ENCODE peak calls at places on chromosome 14, in nine cellular contexts. G, J, N, Q, D, O, L, P and K are unnamed samples.

GRCh38 chr14:90235179-90235976 is 21.0 kb upstream of the PSMC1 start:
- DNase-seq in J (peak), D (no peak), N (peak), P (peak), O (peak), Q (peak), G (peak), L (peak), K (peak)

GRCh38 chr14:74988131-74988530 is 14.6 kb upstream of the EIF2B2 start:
- DNase-seq in L (peak), P (peak), J (no peak), G (no peak), D (no peak), Q (no peak), O (no peak), N (no peak), K (no peak)

GRCh38 chr14:93089501-93090269 is 26.0 kb downstream of the ITPK1 start:
- DNase-seq in Q (no peak), L (no peak), N (no peak), G (no peak), O (no peak), P (no peak), J (no peak), D (no peak), K (no peak)

GRCh38 chr14:94116701-94117100 is 6.2 kb downstream of the IFI27 start:
- DNase-seq in N (no peak), Q (no peak), G (no peak), O (no peak), J (no peak), L (no peak), D (no peak), P (no peak), K (no peak)

GRCh38 chr14:105918496-105919262 is 392.3 kb downstream of the TMEM121 start:
- DNase-seq in J (peak), N (no peak), L (no peak), O (no peak), Q (no peak), G (no peak), P (no peak), D (no peak), K (no peak)

GRCh38 chr14:37584211-37585100 is 10.6 kb downstream of the FOXA1 start:
- DNase-seq in G (no peak), P (no peak), L (no peak), O (no peak), J (no peak), D (no peak), Q (no peak), N (no peak), K (no peak)

GRCh38 chr14:94598816-94599655 is 13.2 kb upstream of the SERPINA3 start:
- DNase-seq in Q (peak), L (peak), N (no peak), J (no peak), O (peak), D (peak), G (peak), P (peak), K (peak)

GRCh38 chr14:24051162-24051788 is 534 bp upstream of the CARMIL3 start:
- DNase-seq in G (no peak), J (no peak), O (no peak), P (no peak), N (no peak), L (no peak), Q (no peak), D (no peak), K (no peak)

GRCh38 chr14:92511472-92512247 is 1.9 kb upstream of the RIN3 start:
- DNase-seq in G (no peak), O (no peak), Q (peak), D (peak), L (peak), J (no peak), P (peak), N (no peak), K (peak)

GRCh38 chr14:59018978-59019377 is 169.5 kb upstream of the DAAM1 start:
- DNase-seq in Q (no peak), L (no peak), P (peak), G (no peak), N (peak), D (no peak), O (no peak), J (no peak), K (no peak)

GRCh38 chr14:95663226-95663797 is 22.9 kb upstream of the TCL1B start:
- DNase-seq in D (no peak), J (no peak), P (no peak), O (no peak), L (no peak), N (no peak), G (no peak), Q (no peak), K (no peak)

GRCh38 chr14:95210699-95211098 is 53.4 kb upstream of the DICER1 start:
- DNase-seq in L (no peak), D (no peak), Q (no peak), N (no peak), G (no peak), P (no peak), O (no peak), J (no peak), K (no peak)

GRCh38 chr14:101350710-101351109 is 210.6 kb upstream of the DIO3 start:
- DNase-seq in G (no peak), J (no peak), P (no peak), N (no peak), D (no peak), O (peak), L (no peak), Q (no peak), K (no peak)

GRCh38 chr14:96482986-96483385 is 19.2 kb upstream of the PAPOLA start:
- DNase-seq in O (no peak), J (no peak), G (no peak), L (no peak), P (no peak), N (no peak), Q (no peak), D (no peak), K (no peak)

GRCh38 chr14:31261859-31262739 is 54.5 kb upstream of the HECTD1 start:
- DNase-seq in O (peak), L (no peak), J (peak), P (no peak), D (no peak), N (no peak), Q (peak), G (no peak), K (no peak)

GRCh38 chr14:104356738-104357688 is 218.6 kb downstream of the KIF26A start:
- DNase-seq in J (no peak), D (no peak), Q (no peak), P (no peak), L (no peak), G (no peak), O (no peak), N (no peak), K (no peak)

DNA sequence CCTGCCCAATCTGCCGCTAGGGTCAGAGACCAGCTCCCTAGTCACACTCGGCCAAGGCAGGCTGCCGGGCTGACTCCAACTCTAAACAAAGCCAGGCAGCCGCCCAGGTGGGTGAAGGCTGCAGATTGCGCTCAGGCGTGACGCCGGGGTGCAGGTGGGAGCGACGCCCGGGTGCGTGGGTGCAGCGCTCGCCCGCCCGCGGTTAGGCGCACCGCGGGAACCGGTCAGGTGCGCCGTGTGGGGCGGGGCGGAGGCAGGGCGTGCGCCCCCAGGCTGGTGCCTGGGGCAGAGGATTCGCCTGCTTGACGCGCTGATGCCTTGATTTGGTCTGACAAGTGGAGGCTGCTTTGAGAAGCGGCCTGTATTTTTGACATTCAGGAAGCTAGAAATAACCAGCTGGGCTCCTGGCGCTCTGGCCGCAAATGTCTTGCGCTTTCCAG is 126.7 kb upstream of the HIF1A start:
- DNase-seq in Q (no peak), P (no peak), L (no peak), G (peak), J (peak), D (no peak), O (peak), N (peak), K (no peak)
- TF ChIP-seq CTCF in Q (no peak), P (peak), L (no peak), G (peak), J (no peak), D (no peak), O (peak), N (no peak), K (no peak)

GRCh38 chr14:98437113-98437512 is 834.9 kb downstream of the BCL11B start:
- DNase-seq in N (no peak), L (no peak), G (no peak), Q (no peak), P (no peak), D (no peak), O (no peak), J (no peak), K (no peak)

GRCh38 chr14:98428483-98428994 is 843.5 kb downstream of the BCL11B start:
- DNase-seq in D (no peak), P (no peak), J (no peak), L (no peak), G (no peak), O (no peak), Q (no peak), N (no peak), K (no peak)

DNA sequence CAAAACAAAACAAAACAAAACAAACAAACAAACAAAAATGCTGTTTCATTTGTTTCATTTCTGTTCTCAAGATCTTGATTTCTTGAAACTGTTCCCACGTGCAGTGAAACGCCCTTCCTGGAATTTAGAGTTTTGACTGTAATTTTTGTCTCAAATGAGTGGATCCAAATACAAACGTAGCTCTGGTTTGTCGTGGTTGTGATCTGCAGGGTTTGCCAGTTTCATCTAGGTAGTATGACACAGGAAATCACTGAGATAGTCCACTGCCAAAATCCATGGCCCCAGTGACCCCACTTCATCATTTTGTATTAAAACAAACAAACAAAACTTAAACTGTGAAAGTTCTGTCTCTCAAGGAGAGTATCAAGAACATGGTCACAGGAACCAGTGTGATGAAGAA is 838.6 kb downstream of the BCL11B start:
- DNase-seq in P (no peak), N (no peak), D (no peak), G (no peak), J (no peak), O (no peak), L (no peak), Q (no peak), K (no peak)
- TF ChIP-seq CTCF in P (no peak), N (no peak), D (no peak), G (no peak), J (no peak), O (no peak), L (no peak), Q (no peak), K (no peak)

GRCh38 chr14:91313154-91313850 is 68.8 kb upstream of the GPR68 start:
- DNase-seq in J (no peak), N (no peak), D (no peak), O (no peak), L (no peak), G (no peak), Q (no peak), P (no peak), K (no peak)

GRCh38 chr14:91313852-91314251 is 69.3 kb upstream of the GPR68 start:
- DNase-seq in N (no peak), D (no peak), Q (no peak), L (no peak), O (no peak), P (no peak), J (no peak), G (no peak), K (no peak)

GRCh38 chr14:91317381-91318313 is 73.1 kb upstream of the GPR68 start:
- DNase-seq in L (no peak), J (peak), O (peak), D (no peak), Q (peak), N (no peak), G (no peak), P (no peak), K (no peak)

GRCh38 chr14:91316761-91317160 is 72.3 kb upstream of the GPR68 start:
- DNase-seq in N (no peak), L (no peak), J (no peak), D (no peak), Q (no peak), O (no peak), G (no peak), P (no peak), K (no peak)

DNA sequence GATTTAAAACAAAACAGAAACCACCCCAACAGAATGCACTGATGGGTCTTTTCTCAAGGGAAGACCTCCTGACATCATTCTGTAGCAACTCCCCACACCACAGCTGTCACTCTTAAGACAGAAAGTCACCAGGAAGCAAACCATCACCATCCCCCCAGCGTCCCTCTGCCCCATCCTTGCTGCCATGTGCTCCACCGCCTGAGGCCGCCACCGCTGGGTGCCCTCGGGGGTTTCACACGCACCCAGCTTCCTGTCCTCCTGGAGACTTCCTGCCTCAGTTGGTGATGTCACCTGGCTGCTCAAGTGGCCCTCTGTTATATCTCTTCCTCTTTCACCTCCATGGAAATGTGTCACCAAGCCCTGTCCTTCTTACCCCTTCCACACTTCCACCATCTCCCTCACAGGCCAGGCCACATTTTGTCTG is 71.4 kb upstream of the GPR68 start:
- DNase-seq in D (no peak), N (no peak), Q (no peak), O (no peak), L (no peak), G (no peak), P (no peak), J (no peak), K (no peak)
- TF ChIP-seq CTCF in D (no peak), N (no peak), Q (no peak), O (no peak), L (no peak), G (no peak), P (no peak), J (no peak), K (no peak)

GRCh38 chr14:99118046-99118721 is 153.8 kb downstream of the BCL11B start:
- DNase-seq in P (no peak), L (no peak), O (peak), G (no peak), N (no peak), J (no peak), Q (no peak), D (no peak), K (no peak)
- TF ChIP-seq CTCF in P (no peak), L (no peak), O (no peak), G (no peak), N (no peak), J (no peak), Q (no peak), D (no peak), K (no peak)

DNA sequence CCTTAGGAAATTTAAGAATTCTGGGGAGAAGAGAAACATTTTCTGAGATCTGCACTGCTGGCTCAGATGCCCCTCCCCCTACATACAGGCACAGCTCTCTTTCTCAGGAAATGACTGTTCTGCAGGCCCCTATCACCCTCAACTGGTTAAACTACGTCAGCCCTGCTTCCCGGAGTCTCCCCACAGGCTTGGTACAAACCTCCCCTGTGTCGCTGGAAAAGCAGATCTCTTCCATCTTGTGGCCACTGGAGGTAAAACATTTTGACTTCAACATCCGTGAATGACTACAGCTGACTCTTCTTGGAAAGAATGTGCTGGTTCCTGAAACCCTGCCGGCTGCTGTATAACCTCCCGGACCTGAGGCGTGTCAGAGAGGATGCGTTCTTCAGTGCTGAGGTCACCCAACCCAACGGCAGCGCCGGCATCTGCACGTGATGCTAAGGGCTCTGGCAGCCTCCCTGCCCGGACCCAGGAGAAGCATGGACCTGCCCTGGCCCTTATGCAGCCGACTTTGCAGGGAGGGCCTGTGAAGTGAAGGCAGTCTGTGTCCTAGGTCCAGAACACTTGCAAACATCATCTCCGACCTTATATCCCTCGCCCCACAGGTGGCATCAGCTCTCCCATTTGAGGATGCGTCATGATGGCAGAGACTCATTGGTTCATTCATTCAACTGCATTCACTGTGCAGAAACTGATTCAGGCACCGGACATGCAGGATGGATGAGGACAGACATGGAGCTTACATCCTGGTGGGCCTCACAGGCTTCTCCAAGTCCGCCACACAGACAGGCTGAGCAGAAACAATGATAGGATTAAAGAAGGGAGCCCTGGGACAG is 129.2 kb downstream of the GCH1 start:
- DNase-seq in D (peak), O (peak), N (peak), L (peak), J (peak), Q (peak), P (peak), G (peak), K (peak)
- TF ChIP-seq CTCF in D (peak), O (peak), N (no peak), L (peak), J (peak), Q (peak), P (peak), G (peak), K (peak)

DNA sequence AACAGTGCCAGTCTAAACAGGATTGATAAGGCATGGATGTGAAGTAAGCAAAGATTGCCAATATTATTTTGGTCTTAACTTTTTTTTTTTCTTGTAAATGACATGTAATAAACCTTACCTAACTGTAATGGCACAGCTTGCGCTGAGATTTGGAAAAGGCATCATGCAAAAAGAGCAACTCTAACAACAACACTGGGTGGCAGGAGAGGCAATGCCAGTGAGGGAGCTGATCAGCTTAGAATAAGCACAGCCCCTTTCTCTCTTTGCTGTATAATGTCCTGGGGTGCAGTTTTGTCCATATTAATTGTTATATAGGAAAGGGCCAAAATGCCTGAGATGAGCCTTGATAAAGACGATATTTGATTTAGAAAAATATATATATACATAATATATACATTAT is 1589.7 kb upstream of the FLRT2 start:
- DNase-seq in D (no peak), Q (peak), N (no peak), P (no peak), O (no peak), J (no peak), L (no peak), G (no peak), K (no peak)
- TF ChIP-seq CTCF in D (no peak), Q (no peak), N (no peak), P (no peak), O (no peak), J (no peak), L (no peak), G (peak), K (no peak)

GRCh38 chr14:32826404-32827082 is 112.1 kb upstream of the NPAS3 start:
- DNase-seq in P (peak), J (no peak), O (no peak), D (no peak), G (no peak), Q (peak), N (no peak), L (no peak), K (no peak)
- TF ChIP-seq CTCF in P (peak), J (no peak), O (peak), D (peak), G (no peak), Q (peak), N (no peak), L (no peak), K (peak)

GRCh38 chr14:19874842-19875241 is at the start of gene OR4K2:
- DNase-seq in Q (no peak), O (no peak), L (no peak), J (no peak), N (no peak), P (no peak), D (no peak), G (no peak), K (no peak)

GRCh38 chr14:19873178-19873577 is 1.8 kb upstream of the OR4K2 start:
- DNase-seq in Q (no peak), O (no peak), N (no peak), J (no peak), G (no peak), D (no peak), P (no peak), L (no peak), K (no peak)

DNA sequence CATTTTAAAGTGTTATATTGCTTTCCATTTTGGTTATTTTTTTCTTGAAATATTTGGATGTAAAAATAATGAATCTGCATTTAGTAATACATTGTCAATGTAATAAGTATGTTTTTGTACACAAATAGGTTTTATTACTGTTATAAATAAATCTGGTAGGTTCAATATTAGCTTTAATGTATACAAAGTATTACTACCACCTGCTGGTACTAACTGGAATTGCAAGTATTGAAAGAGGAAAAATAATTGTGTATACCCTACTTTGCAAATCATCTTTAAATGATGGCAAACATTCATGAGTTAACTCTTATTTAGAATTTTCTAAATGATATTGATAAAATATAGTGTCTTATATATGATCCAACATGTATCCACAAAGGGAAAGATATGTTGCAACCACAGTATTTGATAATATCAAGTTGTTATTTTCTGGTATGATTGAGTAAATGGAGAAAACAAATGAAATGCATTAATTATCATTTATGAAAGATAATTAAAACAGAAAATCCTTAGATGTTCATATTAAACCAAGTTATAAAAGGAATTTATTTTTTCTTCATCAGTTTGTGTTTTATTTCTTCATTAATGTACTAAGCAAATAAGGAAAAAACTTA is 3.2 kb downstream of the OR4K2 start:
- DNase-seq in N (no peak), J (no peak), P (no peak), O (no peak), Q (peak), L (no peak), D (no peak), G (no peak), K (no peak)
- TF ChIP-seq CTCF in N (peak), J (peak), P (peak), O (peak), Q (no peak), L (peak), D (peak), G (peak), K (no peak)

GRCh38 chr14:68926236-68926635 is 52.9 kb downstream of the ACTN1 start:
- DNase-seq in Q (no peak), P (no peak), J (no peak), N (no peak), L (no peak), G (no peak), O (no peak), D (no peak), K (no peak)
- TF ChIP-seq CTCF in Q (no peak), P (peak), J (no peak), N (no peak), L (peak), G (peak), O (no peak), D (peak), K (peak)